ENCODE peak calls at places on chromosomes 12 and 14, in five cellular contexts. C, S, G, U and I are unnamed samples.

GRCh38 chr12:131202592-131203378 is 249.1 kb downstream of the ADGRD1 start:
- DNase-seq in G (no peak), U (no peak), S (no peak), C (no peak), I (no peak)

GRCh38 chr12:42370013-42370412 is 44.0 kb downstream of the PPHLN1 start:
- DNase-seq in C (no peak), U (no peak), S (no peak), G (no peak), I (no peak)

GRCh38 chr12:1093166-1093751 is 102.2 kb downstream of the ERC1 start:
- DNase-seq in C (peak; percentile 72), G (no peak), U (peak; percentile 67), S (peak; percentile 80), I (no peak)

GRCh38 chr12:114918535-114919233 is 234.7 kb upstream of the TBX3 start:
- DNase-seq in C (peak; percentile 85), S (no peak), U (peak; percentile 72), G (no peak), I (no peak)

GRCh38 chr12:51621155-51621922 is 30.3 kb downstream of the SCN8A start:
- DNase-seq in G (no peak), S (no peak), C (peak; percentile 65), U (peak; percentile 78), I (no peak)

GRCh38 chr12:25723921-25724491 is 170.9 kb upstream of the LMNTD1 start:
- DNase-seq in U (no peak), G (no peak), C (no peak), S (no peak), I (no peak)

GRCh38 chr12:107446476-107446875 is 239.1 kb upstream of the PWP1 start:
- DNase-seq in G (no peak), C (no peak), U (no peak), S (no peak), I (no peak)

GRCh38 chr12:112537710-112538396 is 119.1 kb downstream of the PTPN11 start:
- DNase-seq in U (peak; percentile 12), G (peak; percentile 37), C (peak; percentile 67), S (peak; percentile 91), I (no peak)

GRCh38 chr14:35576260-35576659 is 42.3 kb downstream of the INSM2 start:
- DNase-seq in C (no peak), G (no peak), U (peak; percentile 6), S (no peak), I (no peak)

GRCh38 chr12:118064608-118065007 is 3.6 kb upstream of the WSB2 start:
- DNase-seq in G (no peak), C (peak; percentile 24), S (peak; percentile 71), U (no peak), I (no peak)

GRCh38 chr14:62436256-62436655 is 609.0 kb downstream of the KCNH5 start:
- DNase-seq in G (no peak), U (no peak), C (no peak), S (no peak), I (no peak)
- H3K9me3 ChIP-seq in G (no peaks in the 10 kb centered on the region), U (peaks cover 21% of the 10 kb centered on the region), C (peaks cover 69% of the 10 kb centered on the region), S (peaks cover 78% of the 10 kb centered on the region), I (no peaks in the 10 kb centered on the region)

GRCh38 chr12:44148936-44149335 is 313.1 kb downstream of the TMEM117 start:
- DNase-seq in G (no peak), C (no peak), U (no peak), S (no peak), I (no peak)

GRCh38 chr12:44143170-44143569 is 307.3 kb downstream of the TMEM117 start:
- DNase-seq in S (no peak), G (no peak), U (no peak), C (no peak), I (no peak)
- H3K9me3 ChIP-seq in S (no peaks in the 10 kb centered on the region), G (no peaks in the 10 kb centered on the region), U (no peaks in the 10 kb centered on the region), C (no peaks in the 10 kb centered on the region), I (no peaks in the 10 kb centered on the region)

GRCh38 chr12:133226690-133227089 is 9.0 kb downstream of the ANHX start:
- DNase-seq in S (peak; percentile 14), G (no peak), C (no peak), U (no peak), I (no peak)

GRCh38 chr12:133220521-133220920 is 15.2 kb downstream of the ANHX start:
- DNase-seq in G (no peak), S (no peak), U (no peak), C (no peak), I (no peak)

GRCh38 chr12:133221241-133221640 is 14.4 kb downstream of the ANHX start:
- DNase-seq in G (no peak), C (no peak), U (no peak), S (peak; percentile 22), I (no peak)

GRCh38 chr12:133225527-133225926 is 10.2 kb downstream of the ANHX start:
- DNase-seq in S (peak; percentile 20), C (no peak), U (no peak), G (no peak), I (no peak)

GRCh38 chr12:133222211-133222610 is 13.5 kb downstream of the ANHX start:
- DNase-seq in U (no peak), G (no peak), S (peak; percentile 26), C (no peak), I (no peak)
- H3K9me3 ChIP-seq in U (peaks cover 70% of the 10 kb centered on the region), G (no peaks in the 10 kb centered on the region), S (peaks cover 62% of the 10 kb centered on the region), C (peaks cover 68% of the 10 kb centered on the region), I (peaks cover 9% of the 10 kb centered on the region)

DNA sequence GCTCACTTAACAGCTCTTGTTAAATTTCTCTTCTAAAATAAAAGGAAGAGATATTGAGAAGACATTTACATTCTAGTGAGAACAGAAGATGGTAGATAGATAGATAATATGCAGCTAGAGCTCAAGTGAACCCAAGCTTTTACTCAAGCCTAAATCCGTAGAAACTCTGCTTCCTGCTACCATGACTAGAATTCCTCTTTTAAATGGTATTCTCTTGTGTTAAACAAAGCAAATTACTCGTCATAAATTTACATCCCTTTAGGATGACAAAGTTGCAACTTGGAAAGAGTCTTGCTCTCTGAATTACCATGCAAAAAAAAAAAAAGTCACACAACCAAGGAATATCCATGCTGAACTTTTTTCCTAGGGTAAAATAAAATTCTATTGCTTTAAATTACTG is 160.7 kb upstream of the LRFN5 start:
- DNase-seq in S (no peak), U (no peak), G (no peak), C (no peak), I (no peak)
- H3K9me3 ChIP-seq in S (no peaks in the 10 kb centered on the region), U (no peaks in the 10 kb centered on the region), G (no peaks in the 10 kb centered on the region), C (no peaks in the 10 kb centered on the region), I (no peaks in the 10 kb centered on the region)

DNA sequence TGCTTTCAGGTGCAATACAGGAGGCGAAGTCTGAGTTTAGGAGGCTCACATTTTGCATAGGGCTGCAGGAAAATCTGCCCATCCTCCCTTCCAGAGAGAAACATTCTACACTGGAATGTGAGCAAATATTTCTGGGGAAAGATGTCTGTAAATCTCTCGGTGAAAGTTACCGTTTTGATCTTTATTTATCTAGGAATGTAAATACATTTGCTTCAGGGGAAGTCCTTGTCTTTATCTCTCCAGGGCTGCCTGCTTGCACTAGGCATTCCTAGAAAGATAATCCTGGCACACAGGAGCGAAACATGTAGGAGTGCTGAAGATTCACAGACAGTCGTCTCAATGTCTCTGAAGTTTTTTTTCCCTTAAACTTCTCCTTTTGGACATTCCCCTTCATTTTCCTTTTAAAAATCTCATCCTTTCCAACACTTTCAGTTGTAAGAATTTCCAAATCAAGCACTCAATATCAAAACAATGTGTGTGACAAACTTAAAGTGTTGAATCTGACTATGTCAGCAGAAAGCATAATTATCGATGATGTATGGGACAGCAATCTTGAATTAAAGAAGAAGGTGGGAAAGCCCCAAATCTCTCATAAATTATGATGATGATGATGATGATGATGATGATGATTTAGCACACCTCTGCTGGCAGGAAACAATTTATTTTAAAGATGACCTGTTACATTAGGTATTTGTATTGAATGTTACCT is 113.4 kb upstream of the RESF1 start:
- DNase-seq in U (no peak), G (no peak), C (no peak), S (no peak), I (no peak)
- H3K9me3 ChIP-seq in U (peaks cover 8% of the 10 kb centered on the region), G (no peaks in the 10 kb centered on the region), C (peaks cover 54% of the 10 kb centered on the region), S (peaks cover 82% of the 10 kb centered on the region), I (no peaks in the 10 kb centered on the region)

GRCh38 chr12:108455706-108456105 is 59.4 kb upstream of the FICD start:
- DNase-seq in G (no peak), C (no peak), U (no peak), S (no peak), I (no peak)
- H3K9me3 ChIP-seq in G (no peaks in the 10 kb centered on the region), C (no peaks in the 10 kb centered on the region), U (no peaks in the 10 kb centered on the region), S (no peaks in the 10 kb centered on the region), I (no peaks in the 10 kb centered on the region)

GRCh38 chr14:106509176-106509575 is 982.8 kb downstream of the TMEM121 start:
- DNase-seq in S (no peak), U (no peak), G (no peak), C (no peak), I (no peak)
- H3K9me3 ChIP-seq in S (peaks cover 91% of the 10 kb centered on the region), U (peaks cover 28% of the 10 kb centered on the region), G (no peaks in the 10 kb centered on the region), C (no peaks in the 10 kb centered on the region), I (no peaks in the 10 kb centered on the region)

DNA sequence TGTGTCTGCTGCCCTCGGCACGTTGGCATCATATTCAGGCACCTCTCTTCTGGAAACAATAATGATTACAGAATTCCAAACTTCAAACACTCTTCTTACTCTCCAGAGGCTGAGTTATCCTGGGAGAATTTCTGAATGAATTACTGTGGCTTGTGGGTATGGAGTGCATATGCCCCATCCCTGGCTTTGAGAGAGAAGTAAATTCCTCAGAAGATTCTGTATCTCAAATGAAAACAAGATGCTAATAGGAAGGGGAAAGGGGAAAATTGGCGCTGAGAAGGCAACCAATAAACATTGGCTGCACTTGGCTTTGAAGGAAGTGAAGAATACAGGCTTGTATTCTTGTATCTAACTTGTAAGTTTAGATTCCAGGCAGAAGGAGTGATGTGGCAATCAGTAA is 132.0 kb upstream of the NOVA1 start:
- DNase-seq in G (no peak), U (no peak), C (no peak), S (no peak), I (no peak)
- H3K9me3 ChIP-seq in G (no peaks in the 10 kb centered on the region), U (no peaks in the 10 kb centered on the region), C (no peaks in the 10 kb centered on the region), S (no peaks in the 10 kb centered on the region), I (no peaks in the 10 kb centered on the region)